ENCODE peak calls at places on chromosomes 16 and 17, in nine cellular contexts. One of them, this sample, is unnamed.

GRCh38 chr16:48609453-48610023 is 442 bp downstream of the N4BP1 start:
- DNase-seq in head of caudate nucleus: peak
- DNase-seq in HuH-7: peak
- DNase-seq in NCI-H446 treated with DMSO at 0.1 percent for 48 hours: peak
- DNase-seq in HAP-1: peak
- DNase-seq in SW480: peak
- DNase-seq in GM23248: peak
- DNase-seq in AG10803: peak
- DNase-seq in posterior vena cava: peak
- DNase-seq in this sample: no peak

GRCh38 chr17:4968916-4969550 is 1.4 kb upstream of the SPAG7 start:
- DNase-seq in HAP-1: no peak
- DNase-seq in SW480: peak
- DNase-seq in posterior vena cava: no peak
- DNase-seq in GM23248: peak
- DNase-seq in NCI-H446 treated with DMSO at 0.1 percent for 48 hours: no peak
- DNase-seq in head of caudate nucleus: no peak
- DNase-seq in HuH-7: no peak
- DNase-seq in AG10803: peak
- DNase-seq in this sample: no peak

GRCh38 chr17:6677158-6677831 is 25.7 kb downstream of the C17orf100 start:
- DNase-seq in SW480: peak
- DNase-seq in GM23248: peak
- DNase-seq in head of caudate nucleus: no peak
- DNase-seq in HAP-1: no peak
- DNase-seq in AG10803: peak
- DNase-seq in NCI-H446 treated with DMSO at 0.1 percent for 48 hours: no peak
- DNase-seq in posterior vena cava: peak
- DNase-seq in HuH-7: no peak
- DNase-seq in this sample: peak

GRCh38 chr17:80647746-80648145 is 103.1 kb downstream of the RPTOR start:
- DNase-seq in HAP-1: peak
- DNase-seq in NCI-H446 treated with DMSO at 0.1 percent for 48 hours: no peak
- DNase-seq in GM23248: peak
- DNase-seq in posterior vena cava: no peak
- DNase-seq in HuH-7: no peak
- DNase-seq in AG10803: peak
- DNase-seq in SW480: peak
- DNase-seq in head of caudate nucleus: no peak
- DNase-seq in this sample: no peak

GRCh38 chr17:44417553-44417952 is 28.1 kb upstream of the ITGA2B start:
- DNase-seq in GM23248: peak
- DNase-seq in HAP-1: no peak
- DNase-seq in head of caudate nucleus: peak
- DNase-seq in posterior vena cava: no peak
- DNase-seq in NCI-H446 treated with DMSO at 0.1 percent for 48 hours: no peak
- DNase-seq in HuH-7: no peak
- DNase-seq in SW480: peak
- DNase-seq in AG10803: peak
- DNase-seq in this sample: peak

GRCh38 chr17:17693253-17693954 is 12.1 kb downstream of the RAI1 start:
- DNase-seq in GM23248: peak
- DNase-seq in SW480: peak
- DNase-seq in head of caudate nucleus: peak
- DNase-seq in AG10803: no peak
- DNase-seq in posterior vena cava: no peak
- DNase-seq in NCI-H446 treated with DMSO at 0.1 percent for 48 hours: no peak
- DNase-seq in HuH-7: peak
- DNase-seq in HAP-1: peak
- DNase-seq in this sample: peak

GRCh38 chr17:35390156-35390555 is 16.7 kb upstream of the SLFN11 start:
- DNase-seq in posterior vena cava: no peak
- DNase-seq in HuH-7: no peak
- DNase-seq in SW480: no peak
- DNase-seq in NCI-H446 treated with DMSO at 0.1 percent for 48 hours: no peak
- DNase-seq in head of caudate nucleus: no peak
- DNase-seq in HAP-1: no peak
- DNase-seq in AG10803: no peak
- DNase-seq in GM23248: no peak
- DNase-seq in this sample: no peak

GRCh38 chr16:31322500-31322899 is 32.5 kb upstream of the ITGAX start:
- DNase-seq in NCI-H446 treated with DMSO at 0.1 percent for 48 hours: no peak
- DNase-seq in head of caudate nucleus: no peak
- DNase-seq in SW480: no peak
- DNase-seq in HuH-7: no peak
- DNase-seq in HAP-1: no peak
- DNase-seq in posterior vena cava: no peak
- DNase-seq in GM23248: no peak
- DNase-seq in AG10803: no peak
- DNase-seq in this sample: no peak

GRCh38 chr16:24988593-24989338 is 26.4 kb downstream of the ARHGAP17 start:
- DNase-seq in head of caudate nucleus: peak
- DNase-seq in AG10803: peak
- DNase-seq in GM23248: peak
- DNase-seq in posterior vena cava: no peak
- DNase-seq in SW480: peak
- DNase-seq in HAP-1: no peak
- DNase-seq in HuH-7: no peak
- DNase-seq in NCI-H446 treated with DMSO at 0.1 percent for 48 hours: no peak
- DNase-seq in this sample: peak

GRCh38 chr17:31435581-31435980 is 44.1 kb downstream of the RAB11FIP4 start:
- DNase-seq in HuH-7: no peak
- DNase-seq in NCI-H446 treated with DMSO at 0.1 percent for 48 hours: no peak
- DNase-seq in SW480: no peak
- DNase-seq in GM23248: no peak
- DNase-seq in HAP-1: no peak
- DNase-seq in posterior vena cava: no peak
- DNase-seq in AG10803: no peak
- DNase-seq in head of caudate nucleus: no peak
- DNase-seq in this sample: no peak

GRCh38 chr16:67842509-67843342 is 606 bp downstream of the THAP11 start:
- DNase-seq in GM23248: peak
- DNase-seq in AG10803: peak
- DNase-seq in head of caudate nucleus: peak
- DNase-seq in HuH-7: peak
- DNase-seq in SW480: peak
- DNase-seq in HAP-1: peak
- DNase-seq in NCI-H446 treated with DMSO at 0.1 percent for 48 hours: no peak
- DNase-seq in posterior vena cava: peak
- DNase-seq in this sample: peak

GRCh38 chr17:57201481-57201880 is 54.8 kb upstream of the MSI2 start:
- DNase-seq in NCI-H446 treated with DMSO at 0.1 percent for 48 hours: no peak
- DNase-seq in HAP-1: no peak
- DNase-seq in head of caudate nucleus: no peak
- DNase-seq in posterior vena cava: no peak
- DNase-seq in AG10803: no peak
- DNase-seq in GM23248: no peak
- DNase-seq in HuH-7: no peak
- DNase-seq in SW480: no peak
- DNase-seq in this sample: no peak

GRCh38 chr17:39194089-39194984 is 3.1 kb downstream of the CACNB1 start:
- DNase-seq in HAP-1: no peak
- DNase-seq in HuH-7: peak
- DNase-seq in NCI-H446 treated with DMSO at 0.1 percent for 48 hours: no peak
- DNase-seq in AG10803: peak
- DNase-seq in SW480: no peak
- DNase-seq in GM23248: peak
- DNase-seq in head of caudate nucleus: peak
- DNase-seq in posterior vena cava: peak
- DNase-seq in this sample: peak

GRCh38 chr17:76296186-76296585 is 11.9 kb downstream of the QRICH2 start:
- DNase-seq in NCI-H446 treated with DMSO at 0.1 percent for 48 hours: no peak
- DNase-seq in posterior vena cava: no peak
- DNase-seq in head of caudate nucleus: no peak
- DNase-seq in HuH-7: no peak
- DNase-seq in AG10803: no peak
- DNase-seq in SW480: no peak
- DNase-seq in GM23248: no peak
- DNase-seq in HAP-1: no peak
- DNase-seq in this sample: no peak

GRCh38 chr17:78559749-78560368 is 17.3 kb downstream of the DNAH17 start:
- DNase-seq in AG10803: no peak
- DNase-seq in HAP-1: no peak
- DNase-seq in SW480: no peak
- DNase-seq in NCI-H446 treated with DMSO at 0.1 percent for 48 hours: no peak
- DNase-seq in posterior vena cava: no peak
- DNase-seq in GM23248: no peak
- DNase-seq in head of caudate nucleus: no peak
- DNase-seq in HuH-7: peak
- DNase-seq in this sample: no peak

GRCh38 chr17:43608313-43608712 is 53.4 kb downstream of the MEOX1 start:
- DNase-seq in NCI-H446 treated with DMSO at 0.1 percent for 48 hours: no peak
- DNase-seq in head of caudate nucleus: no peak
- DNase-seq in HAP-1: no peak
- DNase-seq in SW480: no peak
- DNase-seq in HuH-7: no peak
- DNase-seq in posterior vena cava: no peak
- DNase-seq in GM23248: peak
- DNase-seq in AG10803: peak
- DNase-seq in this sample: no peak

GRCh38 chr17:62966426-62967110 is 533 bp downstream of the TANC2 start:
- DNase-seq in head of caudate nucleus: peak
- DNase-seq in AG10803: no peak
- DNase-seq in SW480: peak
- DNase-seq in HuH-7: no peak
- DNase-seq in posterior vena cava: no peak
- DNase-seq in GM23248: peak
- DNase-seq in NCI-H446 treated with DMSO at 0.1 percent for 48 hours: no peak
- DNase-seq in HAP-1: no peak
- DNase-seq in this sample: no peak

GRCh38 chr16:48409839-48410610 is 24.8 kb upstream of the SIAH1 start:
- DNase-seq in posterior vena cava: no peak
- DNase-seq in SW480: peak
- DNase-seq in HuH-7: peak
- DNase-seq in head of caudate nucleus: no peak
- DNase-seq in GM23248: peak
- DNase-seq in NCI-H446 treated with DMSO at 0.1 percent for 48 hours: no peak
- DNase-seq in HAP-1: no peak
- DNase-seq in AG10803: peak
- DNase-seq in this sample: peak

GRCh38 chr16:88570691-88571092 is 489 bp downstream of the ZC3H18 start:
- DNase-seq in HuH-7: no peak
- DNase-seq in GM23248: peak
- DNase-seq in SW480: no peak
- DNase-seq in AG10803: no peak
- DNase-seq in NCI-H446 treated with DMSO at 0.1 percent for 48 hours: no peak
- DNase-seq in posterior vena cava: no peak
- DNase-seq in head of caudate nucleus: peak
- DNase-seq in HAP-1: no peak
- DNase-seq in this sample: no peak

GRCh38 chr16:47492036-47492427 is 30.9 kb downstream of the PHKB start:
- DNase-seq in NCI-H446 treated with DMSO at 0.1 percent for 48 hours: no peak
- DNase-seq in GM23248: no peak
- DNase-seq in AG10803: no peak
- DNase-seq in posterior vena cava: no peak
- DNase-seq in head of caudate nucleus: no peak
- DNase-seq in HuH-7: no peak
- DNase-seq in HAP-1: peak
- DNase-seq in SW480: no peak
- DNase-seq in this sample: no peak

GRCh38 chr16:1534021-1535020 is 855 bp downstream of the TMEM204 start:
- DNase-seq in posterior vena cava: no peak
- DNase-seq in NCI-H446 treated with DMSO at 0.1 percent for 48 hours: no peak
- DNase-seq in SW480: no peak
- DNase-seq in AG10803: peak
- DNase-seq in head of caudate nucleus: no peak
- DNase-seq in HAP-1: no peak
- DNase-seq in GM23248: peak
- DNase-seq in HuH-7: no peak
- DNase-seq in this sample: no peak

GRCh38 chr16:62225675-62226074 is 189.4 kb upstream of the CDH8 start:
- DNase-seq in SW480: peak
- DNase-seq in AG10803: no peak
- DNase-seq in NCI-H446 treated with DMSO at 0.1 percent for 48 hours: peak
- DNase-seq in head of caudate nucleus: peak
- DNase-seq in posterior vena cava: peak
- DNase-seq in HuH-7: peak
- DNase-seq in GM23248: peak
- DNase-seq in HAP-1: peak
- DNase-seq in this sample: peak

GRCh38 chr17:8206536-8206935 is 3.8 kb downstream of the AURKB start:
- DNase-seq in AG10803: no peak
- DNase-seq in NCI-H446 treated with DMSO at 0.1 percent for 48 hours: no peak
- DNase-seq in head of caudate nucleus: no peak
- DNase-seq in posterior vena cava: no peak
- DNase-seq in HAP-1: no peak
- DNase-seq in SW480: no peak
- DNase-seq in GM23248: no peak
- DNase-seq in HuH-7: no peak
- DNase-seq in this sample: no peak

GRCh38 chr17:28963841-28964240 is 12.5 kb upstream of the PHF12 start:
- DNase-seq in HuH-7: no peak
- DNase-seq in GM23248: no peak
- DNase-seq in head of caudate nucleus: no peak
- DNase-seq in posterior vena cava: peak
- DNase-seq in SW480: no peak
- DNase-seq in AG10803: no peak
- DNase-seq in NCI-H446 treated with DMSO at 0.1 percent for 48 hours: no peak
- DNase-seq in HAP-1: no peak
- DNase-seq in this sample: no peak

GRCh38 chr17:49694847-49695697 is 12.7 kb downstream of the SLC35B1 start:
- DNase-seq in NCI-H446 treated with DMSO at 0.1 percent for 48 hours: no peak
- DNase-seq in AG10803: peak
- DNase-seq in SW480: no peak
- DNase-seq in HuH-7: peak
- DNase-seq in head of caudate nucleus: peak
- DNase-seq in GM23248: peak
- DNase-seq in HAP-1: no peak
- DNase-seq in posterior vena cava: no peak
- DNase-seq in this sample: peak

GRCh38 chr16:78504391-78504945 is 405.0 kb downstream of the WWOX start:
- DNase-seq in posterior vena cava: no peak
- DNase-seq in head of caudate nucleus: no peak
- DNase-seq in SW480: no peak
- DNase-seq in HuH-7: no peak
- DNase-seq in GM23248: peak
- DNase-seq in AG10803: peak
- DNase-seq in HAP-1: no peak
- DNase-seq in NCI-H446 treated with DMSO at 0.1 percent for 48 hours: no peak
- DNase-seq in this sample: no peak

GRCh38 chr16:30867747-30868146 is 26.1 kb downstream of the BCL7C start:
- DNase-seq in HuH-7: no peak
- DNase-seq in NCI-H446 treated with DMSO at 0.1 percent for 48 hours: no peak
- DNase-seq in SW480: no peak
- DNase-seq in HAP-1: peak
- DNase-seq in AG10803: no peak
- DNase-seq in posterior vena cava: no peak
- DNase-seq in GM23248: peak
- DNase-seq in head of caudate nucleus: no peak
- DNase-seq in this sample: no peak

GRCh38 chr17:56150631-56151030 is 2.6 kb upstream of the ANKFN1 start:
- DNase-seq in posterior vena cava: no peak
- DNase-seq in NCI-H446 treated with DMSO at 0.1 percent for 48 hours: no peak
- DNase-seq in HuH-7: no peak
- DNase-seq in head of caudate nucleus: no peak
- DNase-seq in AG10803: no peak
- DNase-seq in SW480: no peak
- DNase-seq in HAP-1: no peak
- DNase-seq in GM23248: no peak
- DNase-seq in this sample: peak

GRCh38 chr16:26665166-26665939 is 401.4 kb upstream of the C16orf82 start:
- DNase-seq in GM23248: no peak
- DNase-seq in SW480: no peak
- DNase-seq in head of caudate nucleus: no peak
- DNase-seq in HAP-1: no peak
- DNase-seq in HuH-7: no peak
- DNase-seq in AG10803: no peak
- DNase-seq in posterior vena cava: no peak
- DNase-seq in NCI-H446 treated with DMSO at 0.1 percent for 48 hours: no peak
- DNase-seq in this sample: no peak

This sample was measured in HepG2.